ENCODE peak calls at places on chromosomes 5 and 9, in eight cellular contexts. Q is NCI-H1092, Y is GM23338, D is RCC 7860, B is heart left ventricle, H is nucleus accumbens, F is iPS-NIHi11, G is HFFc6. P is an unnamed sample.

GRCh38 chr9:120579750-120580590 is at the start of gene CDK5RAP2:
- DNase-seq in Q (peak), Y (peak), D (peak), B (peak), H (peak), F (peak), G (peak), P (peak)

GRCh38 chr5:75601996-75602395 is 9.3 kb upstream of the ANKDD1B start:
- DNase-seq in Q (no peak), Y (no peak), D (no peak), B (no peak), H (no peak), F (no peak), G (peak), P (no peak)

GRCh38 chr9:73151653-73152382 is at the start of gene ANXA1:
- DNase-seq in Q (no peak), Y (peak), D (peak), B (peak), H (no peak), F (peak), G (peak), P (no peak)

GRCh38 chr5:83428126-83428525 is 43.4 kb upstream of the VCAN start:
- DNase-seq in Q (no peak), Y (no peak), D (no peak), B (no peak), H (no peak), F (no peak), G (no peak), P (no peak)

GRCh38 chr5:132222649-132223038 is 5.0 kb downstream of the P4HA2 start:
- DNase-seq in Q (no peak), Y (no peak), D (no peak), B (no peak), H (no peak), F (no peak), G (no peak), P (no peak)

GRCh38 chr9:110579763-110580255 is 268 bp upstream of the SVEP1 start:
- DNase-seq in Q (no peak), Y (peak), D (no peak), B (no peak), H (no peak), F (peak), G (peak), P (peak)

GRCh38 chr5:95973793-95974325 is 12.2 kb upstream of the ELL2 start:
- DNase-seq in Q (no peak), Y (no peak), D (peak), B (no peak), H (no peak), F (no peak), G (no peak), P (no peak)

GRCh38 chr9:7174301-7174700 is 416.5 kb downstream of the KDM4C start:
- DNase-seq in Q (no peak), Y (no peak), D (no peak), B (no peak), H (no peak), F (no peak), G (no peak), P (no peak)

GRCh38 chr9:81771606-81772005 is 82.3 kb upstream of the TLE1 start:
- DNase-seq in Q (no peak), Y (no peak), D (peak), B (no peak), H (no peak), F (no peak), G (no peak), P (no peak)

GRCh38 chr5:128290152-128290858 is 206.7 kb downstream of the SLC12A2 start:
- DNase-seq in Q (no peak), Y (no peak), D (peak), B (no peak), H (no peak), F (peak), G (peak), P (no peak)

GRCh38 chr9:18260527-18260926 is 213.4 kb upstream of the ADAMTSL1 start:
- DNase-seq in Q (peak), Y (no peak), D (peak), B (no peak), H (no peak), F (no peak), G (no peak), P (no peak)

GRCh38 chr9:12628546-12628945 is 64.6 kb upstream of the TYRP1 start:
- DNase-seq in Q (no peak), Y (no peak), D (no peak), B (no peak), H (no peak), F (no peak), G (no peak), P (no peak)

GRCh38 chr5:31563216-31563615 is 31.1 kb downstream of the C5orf22 start:
- DNase-seq in Q (no peak), Y (no peak), D (no peak), B (no peak), H (no peak), F (no peak), G (no peak), P (no peak)

GRCh38 chr9:134208981-134209725 is 44.8 kb upstream of the RNU6ATAC start:
- DNase-seq in Q (no peak), Y (no peak), D (no peak), B (no peak), H (no peak), F (no peak), G (no peak), P (no peak)